ENCODE peak calls at places on chromosomes 4 and X, in seven cellular contexts. One of them, this sample, is unnamed.

GRCh38 chr4:1249731-1250526 is 999 bp upstream of the CTBP1 start:
- DNase-seq in sciatic nerve: peak; percentile 74
- DNase-seq in brain microvascular endothelial cell: peak; percentile 26
- DNase-seq in activated T-helper 1 cell treated with anti-CD3 and anti-CD28 coated beads, Interleukin-2, amount 50 U/mL, for 16 hours: peak; percentile 33
- DNase-seq in GM03348: peak; percentile 73
- DNase-seq in T47D: peak; percentile 42
- DNase-seq in NCI-H774: no peak
- DNase-seq in this sample: peak; percentile 17

GRCh38 chr4:142703694-142704309 is 142.3 kb downstream of the INPP4B start:
- DNase-seq in NCI-H774: no peak
- DNase-seq in GM03348: no peak
- DNase-seq in sciatic nerve: no peak
- DNase-seq in T47D: no peak
- DNase-seq in activated T-helper 1 cell treated with anti-CD3 and anti-CD28 coated beads, Interleukin-2, amount 50 U/mL, for 16 hours: no peak
- DNase-seq in brain microvascular endothelial cell: no peak
- DNase-seq in this sample: no peak

GRCh38 chr4:73660808-73661207 is 40.6 kb upstream of the RASSF6 start:
- DNase-seq in GM03348: no peak
- DNase-seq in brain microvascular endothelial cell: no peak
- DNase-seq in NCI-H774: no peak
- DNase-seq in activated T-helper 1 cell treated with anti-CD3 and anti-CD28 coated beads, Interleukin-2, amount 50 U/mL, for 16 hours: no peak
- DNase-seq in sciatic nerve: no peak
- DNase-seq in T47D: no peak
- DNase-seq in this sample: no peak

GRCh38 chr4:133188433-133189175 is 39.5 kb downstream of the PCDH10 start:
- DNase-seq in T47D: no peak
- DNase-seq in brain microvascular endothelial cell: no peak
- DNase-seq in activated T-helper 1 cell treated with anti-CD3 and anti-CD28 coated beads, Interleukin-2, amount 50 U/mL, for 16 hours: no peak
- DNase-seq in sciatic nerve: no peak
- DNase-seq in GM03348: no peak
- DNase-seq in NCI-H774: no peak
- DNase-seq in this sample: no peak

GRCh38 chr4:40316333-40316781 is 18.8 kb upstream of the CHRNA9 start:
- DNase-seq in activated T-helper 1 cell treated with anti-CD3 and anti-CD28 coated beads, Interleukin-2, amount 50 U/mL, for 16 hours: no peak
- DNase-seq in sciatic nerve: no peak
- DNase-seq in T47D: no peak
- DNase-seq in GM03348: peak; percentile 59
- DNase-seq in brain microvascular endothelial cell: peak; percentile 90
- DNase-seq in NCI-H774: no peak
- DNase-seq in this sample: no peak

GRCh38 chr4:17967078-17967477 is 54.5 kb downstream of the LCORL start:
- DNase-seq in T47D: no peak
- DNase-seq in sciatic nerve: no peak
- DNase-seq in brain microvascular endothelial cell: no peak
- DNase-seq in activated T-helper 1 cell treated with anti-CD3 and anti-CD28 coated beads, Interleukin-2, amount 50 U/mL, for 16 hours: no peak
- DNase-seq in NCI-H774: no peak
- DNase-seq in GM03348: no peak
- DNase-seq in this sample: no peak

GRCh38 chr4:147539959-147540358 is 59.1 kb downstream of the EDNRA start:
- DNase-seq in GM03348: peak; percentile 29
- DNase-seq in sciatic nerve: no peak
- DNase-seq in NCI-H774: no peak
- DNase-seq in T47D: no peak
- DNase-seq in brain microvascular endothelial cell: no peak
- DNase-seq in activated T-helper 1 cell treated with anti-CD3 and anti-CD28 coated beads, Interleukin-2, amount 50 U/mL, for 16 hours: no peak
- DNase-seq in this sample: no peak

GRCh38 chrX:119272882-119273806 is 37.1 kb downstream of the PGRMC1 start:
- DNase-seq in activated T-helper 1 cell treated with anti-CD3 and anti-CD28 coated beads, Interleukin-2, amount 50 U/mL, for 16 hours: peak; percentile 31
- DNase-seq in GM03348: peak; percentile 35
- DNase-seq in T47D: no peak
- DNase-seq in brain microvascular endothelial cell: peak; percentile 37
- DNase-seq in sciatic nerve: peak; percentile 60
- DNase-seq in NCI-H774: no peak
- DNase-seq in this sample: no peak

GRCh38 chrX:29870608-29871007 is 344.8 kb upstream of the MAGEB2 start:
- DNase-seq in GM03348: no peak
- DNase-seq in sciatic nerve: no peak
- DNase-seq in NCI-H774: no peak
- DNase-seq in brain microvascular endothelial cell: no peak
- DNase-seq in activated T-helper 1 cell treated with anti-CD3 and anti-CD28 coated beads, Interleukin-2, amount 50 U/mL, for 16 hours: no peak
- DNase-seq in T47D: no peak
- DNase-seq in this sample: no peak

GRCh38 chrX:5829060-5829459 is 399.6 kb downstream of the NLGN4X start:
- DNase-seq in T47D: no peak
- DNase-seq in brain microvascular endothelial cell: no peak
- DNase-seq in GM03348: no peak
- DNase-seq in activated T-helper 1 cell treated with anti-CD3 and anti-CD28 coated beads, Interleukin-2, amount 50 U/mL, for 16 hours: no peak
- DNase-seq in NCI-H774: no peak
- DNase-seq in sciatic nerve: no peak
- DNase-seq in this sample: no peak

GRCh38 chr4:53313510-53313909 is 52.4 kb downstream of the SCFD2 start:
- DNase-seq in activated T-helper 1 cell treated with anti-CD3 and anti-CD28 coated beads, Interleukin-2, amount 50 U/mL, for 16 hours: no peak
- DNase-seq in T47D: peak; percentile 68
- DNase-seq in NCI-H774: no peak
- DNase-seq in sciatic nerve: no peak
- DNase-seq in brain microvascular endothelial cell: peak; percentile 34
- DNase-seq in GM03348: no peak
- DNase-seq in this sample: peak; percentile 90

GRCh38 chr4:146333187-146333894 is 119.0 kb downstream of the REELD1 start:
- DNase-seq in brain microvascular endothelial cell: peak; percentile 45
- DNase-seq in NCI-H774: no peak
- DNase-seq in activated T-helper 1 cell treated with anti-CD3 and anti-CD28 coated beads, Interleukin-2, amount 50 U/mL, for 16 hours: no peak
- DNase-seq in sciatic nerve: no peak
- DNase-seq in T47D: no peak
- DNase-seq in GM03348: peak; percentile 25
- DNase-seq in this sample: no peak

GRCh38 chr4:106270708-106271107 is 45.3 kb downstream of the TBCK start:
- DNase-seq in brain microvascular endothelial cell: no peak
- DNase-seq in NCI-H774: no peak
- DNase-seq in GM03348: no peak
- DNase-seq in activated T-helper 1 cell treated with anti-CD3 and anti-CD28 coated beads, Interleukin-2, amount 50 U/mL, for 16 hours: no peak
- DNase-seq in sciatic nerve: no peak
- DNase-seq in T47D: no peak
- DNase-seq in this sample: no peak

GRCh38 chr4:183527326-183527725 is 22.5 kb downstream of the ING2 start:
- DNase-seq in activated T-helper 1 cell treated with anti-CD3 and anti-CD28 coated beads, Interleukin-2, amount 50 U/mL, for 16 hours: no peak
- DNase-seq in GM03348: no peak
- DNase-seq in brain microvascular endothelial cell: no peak
- DNase-seq in T47D: no peak
- DNase-seq in NCI-H774: no peak
- DNase-seq in sciatic nerve: no peak
- DNase-seq in this sample: no peak

GRCh38 chrX:2508648-2509335 is 8.0 kb upstream of the DHRSX start:
- DNase-seq in sciatic nerve: peak; percentile 15
- DNase-seq in brain microvascular endothelial cell: no peak
- DNase-seq in GM03348: no peak
- DNase-seq in T47D: no peak
- DNase-seq in activated T-helper 1 cell treated with anti-CD3 and anti-CD28 coated beads, Interleukin-2, amount 50 U/mL, for 16 hours: no peak
- DNase-seq in NCI-H774: no peak
- DNase-seq in this sample: no peak

GRCh38 chr4:169385356-169385755 is 114.6 kb upstream of the SH3RF1 start:
- DNase-seq in brain microvascular endothelial cell: no peak
- DNase-seq in T47D: no peak
- DNase-seq in activated T-helper 1 cell treated with anti-CD3 and anti-CD28 coated beads, Interleukin-2, amount 50 U/mL, for 16 hours: no peak
- DNase-seq in GM03348: no peak
- DNase-seq in NCI-H774: no peak
- DNase-seq in sciatic nerve: no peak
- DNase-seq in this sample: no peak

GRCh38 chr4:119510750-119511149 is 117.9 kb downstream of the PDE5A start:
- DNase-seq in brain microvascular endothelial cell: no peak
- DNase-seq in NCI-H774: no peak
- DNase-seq in activated T-helper 1 cell treated with anti-CD3 and anti-CD28 coated beads, Interleukin-2, amount 50 U/mL, for 16 hours: no peak
- DNase-seq in T47D: no peak
- DNase-seq in GM03348: peak; percentile 30
- DNase-seq in sciatic nerve: no peak
- DNase-seq in this sample: no peak

GRCh38 chr4:38501698-38502097 is 162.3 kb upstream of the KLF3 start:
- DNase-seq in brain microvascular endothelial cell: no peak
- DNase-seq in sciatic nerve: no peak
- DNase-seq in activated T-helper 1 cell treated with anti-CD3 and anti-CD28 coated beads, Interleukin-2, amount 50 U/mL, for 16 hours: no peak
- DNase-seq in GM03348: no peak
- DNase-seq in T47D: no peak
- DNase-seq in NCI-H774: no peak
- DNase-seq in this sample: no peak

GRCh38 chr4:650951-651883 is 22.9 kb downstream of the ATP5ME start:
- DNase-seq in GM03348: no peak
- DNase-seq in T47D: no peak
- DNase-seq in sciatic nerve: no peak
- DNase-seq in brain microvascular endothelial cell: no peak
- DNase-seq in activated T-helper 1 cell treated with anti-CD3 and anti-CD28 coated beads, Interleukin-2, amount 50 U/mL, for 16 hours: no peak
- DNase-seq in NCI-H774: no peak
- DNase-seq in this sample: peak; percentile 91

GRCh38 chr4:114694770-114695169 is 96.2 kb downstream of the UGT8 start:
- DNase-seq in sciatic nerve: no peak
- DNase-seq in brain microvascular endothelial cell: peak; percentile 3
- DNase-seq in NCI-H774: peak; percentile 13
- DNase-seq in T47D: peak; percentile 42
- DNase-seq in activated T-helper 1 cell treated with anti-CD3 and anti-CD28 coated beads, Interleukin-2, amount 50 U/mL, for 16 hours: no peak
- DNase-seq in GM03348: peak; percentile 29
- DNase-seq in this sample: peak; percentile 87

GRCh38 chr4:105140684-105141490 is 5.8 kb upstream of the TET2 start:
- DNase-seq in GM03348: peak; percentile 48
- DNase-seq in sciatic nerve: no peak
- DNase-seq in NCI-H774: no peak
- DNase-seq in brain microvascular endothelial cell: no peak
- DNase-seq in activated T-helper 1 cell treated with anti-CD3 and anti-CD28 coated beads, Interleukin-2, amount 50 U/mL, for 16 hours: peak; percentile 6
- DNase-seq in T47D: peak; percentile 41
- DNase-seq in this sample: peak; percentile 79

GRCh38 chr4:102477657-102478056 is 23.5 kb upstream of the NFKB1 start:
- DNase-seq in sciatic nerve: no peak
- DNase-seq in T47D: no peak
- DNase-seq in GM03348: peak; percentile 50
- DNase-seq in brain microvascular endothelial cell: no peak
- DNase-seq in NCI-H774: no peak
- DNase-seq in activated T-helper 1 cell treated with anti-CD3 and anti-CD28 coated beads, Interleukin-2, amount 50 U/mL, for 16 hours: no peak
- DNase-seq in this sample: no peak

GRCh38 chr4:147933316-147933715 is 201.4 kb downstream of the ARHGAP10 start:
- DNase-seq in activated T-helper 1 cell treated with anti-CD3 and anti-CD28 coated beads, Interleukin-2, amount 50 U/mL, for 16 hours: no peak
- DNase-seq in brain microvascular endothelial cell: no peak
- DNase-seq in T47D: peak; percentile 15
- DNase-seq in GM03348: no peak
- DNase-seq in sciatic nerve: no peak
- DNase-seq in NCI-H774: no peak
- DNase-seq in this sample: no peak

GRCh38 chr4:174423257-174423944 is 98.9 kb downstream of the HPGD start:
- DNase-seq in GM03348: peak; percentile 36
- DNase-seq in activated T-helper 1 cell treated with anti-CD3 and anti-CD28 coated beads, Interleukin-2, amount 50 U/mL, for 16 hours: no peak
- DNase-seq in brain microvascular endothelial cell: peak; percentile 89
- DNase-seq in sciatic nerve: no peak
- DNase-seq in T47D: peak; percentile 12
- DNase-seq in NCI-H774: peak; percentile 6
- DNase-seq in this sample: peak; percentile 41

GRCh38 chr4:21248336-21248735 is 548.1 kb downstream of the PACRGL start:
- DNase-seq in brain microvascular endothelial cell: no peak
- DNase-seq in sciatic nerve: no peak
- DNase-seq in NCI-H774: no peak
- DNase-seq in activated T-helper 1 cell treated with anti-CD3 and anti-CD28 coated beads, Interleukin-2, amount 50 U/mL, for 16 hours: no peak
- DNase-seq in GM03348: no peak
- DNase-seq in T47D: no peak
- DNase-seq in this sample: no peak

GRCh38 chrX:137848291-137848905 is 282.5 kb downstream of the ZIC3 start:
- DNase-seq in NCI-H774: no peak
- DNase-seq in sciatic nerve: no peak
- DNase-seq in GM03348: no peak
- DNase-seq in brain microvascular endothelial cell: no peak
- DNase-seq in activated T-helper 1 cell treated with anti-CD3 and anti-CD28 coated beads, Interleukin-2, amount 50 U/mL, for 16 hours: no peak
- DNase-seq in T47D: no peak
- DNase-seq in this sample: no peak

This sample was measured in pons.